ENCODE peak calls at places on chromosomes 1 and 21, in seven cellular contexts. Z, E, M, G, I, V and T are unnamed samples.
A peak's percentile ranks its signal among the peaks of the same experiment; 100 is the strongest.

GRCh38 chr21:14403681-14404318 is 20.9 kb upstream of the HSPA13 start:
- DNase-seq in Z (no peak), E (peak; percentile 49), M (no peak), G (no peak), I (no peak), V (peak; percentile 56), T (no peak)

GRCh38 chr21:25859264-25859931 is 124.6 kb downstream of the GABPA start:
- DNase-seq in Z (no peak), E (no peak), M (no peak), G (peak; percentile 33), I (no peak), V (no peak), T (no peak)

GRCh38 chr1:203406446-203407045 is 55.6 kb upstream of the FMOD start:
- DNase-seq in Z (peak; percentile 94), E (peak; percentile 40), M (no peak), G (peak; percentile 50), I (no peak), V (peak; percentile 80), T (peak; percentile 52)

GRCh38 chr1:186983327-186983726 is 154.6 kb downstream of the PLA2G4A start:
- DNase-seq in Z (no peak), E (peak; percentile 55), M (no peak), G (peak; percentile 16), I (no peak), V (no peak), T (no peak)

GRCh38 chr1:41152622-41153044 is 89.5 kb downstream of the SCMH1 start:
- DNase-seq in Z (no peak), E (peak; percentile 94), M (no peak), G (peak; percentile 35), I (no peak), V (peak; percentile 75), T (peak; percentile 49)

GRCh38 chr1:10911274-10912166 is 100.9 kb upstream of the TARDBP start:
- DNase-seq in Z (no peak), E (no peak), M (no peak), G (no peak), I (peak; percentile 50), V (peak; percentile 60), T (no peak)

GRCh38 chr1:180515857-180516388 is 13.5 kb upstream of the ACBD6 start:
- DNase-seq in Z (no peak), E (peak; percentile 85), M (peak; percentile 89), G (peak; percentile 67), I (no peak), V (peak; percentile 94), T (peak; percentile 55)

GRCh38 chr1:46205141-46205540 is 2.0 kb downstream of the LURAP1 start:
- DNase-seq in Z (no peak), E (no peak), M (no peak), G (no peak), I (no peak), V (no peak), T (no peak)

GRCh38 chr1:159141584-159142518 is 29.6 kb upstream of the CADM3 start:
- DNase-seq in Z (no peak), E (peak; percentile 56), M (peak; percentile 62), G (no peak), I (no peak), V (peak; percentile 50), T (peak; percentile 54)

GRCh38 chr1:42847111-42847580 is 733 bp downstream of the ZNF691 start:
- DNase-seq in Z (no peak), E (no peak), M (no peak), G (no peak), I (no peak), V (no peak), T (no peak)

GRCh38 chr21:38126677-38127271 is 130.0 kb upstream of the KCNJ15 start:
- DNase-seq in Z (peak; percentile 70), E (peak; percentile 67), M (peak; percentile 75), G (peak; percentile 23), I (peak; percentile 78), V (peak; percentile 76), T (peak; percentile 40)

GRCh38 chr21:31283025-31283424 is 61.0 kb downstream of the TIAM1 start:
- DNase-seq in Z (no peak), E (no peak), M (no peak), G (no peak), I (no peak), V (no peak), T (no peak)

DNA sequence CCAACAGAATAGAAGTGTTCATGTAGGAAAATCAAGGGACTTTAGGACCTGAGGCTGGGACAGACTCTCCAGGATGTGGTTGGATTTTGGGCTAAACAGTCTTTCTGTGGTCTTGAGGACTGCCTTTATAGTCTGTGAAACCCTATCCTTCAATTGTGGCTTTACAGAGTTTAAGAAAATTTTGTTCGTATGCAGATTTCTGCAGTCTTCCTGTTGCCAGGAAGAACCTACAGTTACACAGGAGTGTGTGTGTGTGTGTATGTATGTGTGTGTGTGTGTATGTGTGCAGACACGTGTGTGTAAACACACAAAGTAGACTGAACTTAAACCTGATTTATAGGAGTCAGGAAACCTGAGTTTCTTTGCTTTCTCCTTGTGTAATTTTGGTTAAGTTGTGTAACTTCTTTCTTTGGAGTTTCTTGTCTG is 22.8 kb downstream of the NEK7 start:
- DNase-seq in Z (no peak), E (no peak), M (no peak), G (no peak), I (no peak), V (no peak), T (no peak)
- H3K4me3 ChIP-seq in Z (no peak overlapping the region), E (peak overlapping the region; percentile 20), M (no peak overlapping the region), G (no peak overlapping the region), I (no peak overlapping the region), V (no peak overlapping the region), T (no peak overlapping the region)

DNA sequence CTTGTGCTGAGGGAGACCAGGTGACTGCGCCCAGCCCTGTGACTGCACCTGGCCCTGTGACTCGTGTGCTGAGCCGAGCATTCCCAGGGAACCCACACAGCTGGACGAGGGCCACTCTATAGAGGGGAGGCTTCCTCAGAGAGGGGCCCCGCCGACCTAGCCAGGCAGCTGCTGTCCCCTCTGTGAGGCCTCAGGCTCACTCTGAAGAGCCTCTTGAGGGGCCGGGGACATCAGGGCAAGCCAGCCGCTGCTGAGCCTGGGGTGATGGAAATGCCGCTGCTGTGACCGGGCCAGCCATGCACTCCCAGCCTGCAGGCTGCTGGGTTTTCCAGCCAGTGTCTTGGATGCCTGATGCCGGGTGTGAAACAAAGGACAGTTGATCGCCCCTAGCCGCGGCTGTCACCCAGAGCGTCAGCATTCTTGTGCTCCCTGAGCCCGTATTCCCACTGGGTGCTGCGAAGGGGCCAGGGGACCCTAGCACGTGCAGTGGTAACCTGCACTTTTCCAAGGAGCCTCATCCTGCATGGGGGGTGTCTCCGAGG is 17.5 kb downstream of the PFKL start:
- DNase-seq in Z (no peak), E (no peak), M (no peak), G (no peak), I (no peak), V (no peak), T (no peak)
- H3K36me3 ChIP-seq in Z (peaks cover 95% of the 10 kb centered on the region), E (no peaks in the 10 kb centered on the region), M (peaks cover 96% of the 10 kb centered on the region), G (no peaks in the 10 kb centered on the region), I (peaks cover 2% of the 10 kb centered on the region), V (no peaks in the 10 kb centered on the region), T (peaks cover 31% of the 10 kb centered on the region)

GRCh38 chr21:15406791-15407190 is 323.0 kb upstream of the USP25 start:
- DNase-seq in Z (no peak), E (no peak), M (no peak), G (peak; percentile 72), I (no peak), V (no peak), T (no peak)
- H3K9me3 ChIP-seq in Z (no peaks in the 10 kb centered on the region), E (no peaks in the 10 kb centered on the region), M (peaks cover 12% of the 10 kb centered on the region), G (no peaks in the 10 kb centered on the region), I (peaks cover 5% of the 10 kb centered on the region), V (no peaks in the 10 kb centered on the region), T (no peaks in the 10 kb centered on the region)

GRCh38 chr1:78005755-78006154 is 1.0 kb downstream of the DNAJB4 start:
- DNase-seq in Z (no peak), E (peak; percentile 91), M (no peak), G (no peak), I (no peak), V (no peak), T (peak; percentile 29)
- H3K4me3 ChIP-seq in Z (peak overlapping the region; percentile 78), E (peak overlapping the region; percentile 95), M (peak overlapping the region; percentile 38), G (peak overlapping the region; percentile 42), I (peak overlapping the region; percentile 49), V (peak overlapping the region; percentile 86), T (peak overlapping the region; percentile 76)

GRCh38 chr1:100346387-100346786 is 5.9 kb upstream of the CDC14A start:
- DNase-seq in Z (no peak), E (no peak), M (no peak), G (no peak), I (no peak), V (no peak), T (no peak)

GRCh38 chr1:100343897-100344296 is 8.4 kb upstream of the CDC14A start:
- DNase-seq in Z (no peak), E (no peak), M (no peak), G (no peak), I (no peak), V (no peak), T (no peak)

GRCh38 chr1:100342391-100342790 is 9.9 kb upstream of the CDC14A start:
- DNase-seq in Z (no peak), E (no peak), M (no peak), G (no peak), I (no peak), V (peak; percentile 64), T (no peak)

GRCh38 chr1:100347009-100347966 is 5.0 kb upstream of the CDC14A start:
- DNase-seq in Z (no peak), E (no peak), M (no peak), G (no peak), I (no peak), V (no peak), T (no peak)

DNA sequence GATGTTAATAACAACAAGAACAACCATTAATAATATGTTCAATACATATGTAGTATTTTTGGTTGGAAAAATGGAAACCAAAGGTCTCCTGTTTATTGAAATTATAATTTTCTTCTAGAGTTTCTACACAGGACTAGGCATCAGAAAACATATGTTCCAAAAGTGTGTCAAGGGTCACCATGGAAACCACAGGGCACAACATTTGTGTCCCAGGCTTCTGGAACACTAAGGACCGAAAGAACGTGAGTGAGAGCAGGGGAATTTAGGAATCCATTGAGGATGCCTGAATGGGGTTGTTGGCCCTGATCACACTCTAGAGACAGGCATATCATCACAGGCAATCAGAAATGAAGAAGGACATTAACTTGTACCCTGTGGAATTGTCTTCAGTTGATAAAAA is 7.5 kb upstream of the CDC14A start:
- DNase-seq in Z (no peak), E (no peak), M (no peak), G (no peak), I (no peak), V (no peak), T (no peak)
- H3K36me3 ChIP-seq in Z (no peaks in the 10 kb centered on the region), E (no peaks in the 10 kb centered on the region), M (no peaks in the 10 kb centered on the region), G (no peaks in the 10 kb centered on the region), I (no peaks in the 10 kb centered on the region), V (no peaks in the 10 kb centered on the region), T (no peaks in the 10 kb centered on the region)

DNA sequence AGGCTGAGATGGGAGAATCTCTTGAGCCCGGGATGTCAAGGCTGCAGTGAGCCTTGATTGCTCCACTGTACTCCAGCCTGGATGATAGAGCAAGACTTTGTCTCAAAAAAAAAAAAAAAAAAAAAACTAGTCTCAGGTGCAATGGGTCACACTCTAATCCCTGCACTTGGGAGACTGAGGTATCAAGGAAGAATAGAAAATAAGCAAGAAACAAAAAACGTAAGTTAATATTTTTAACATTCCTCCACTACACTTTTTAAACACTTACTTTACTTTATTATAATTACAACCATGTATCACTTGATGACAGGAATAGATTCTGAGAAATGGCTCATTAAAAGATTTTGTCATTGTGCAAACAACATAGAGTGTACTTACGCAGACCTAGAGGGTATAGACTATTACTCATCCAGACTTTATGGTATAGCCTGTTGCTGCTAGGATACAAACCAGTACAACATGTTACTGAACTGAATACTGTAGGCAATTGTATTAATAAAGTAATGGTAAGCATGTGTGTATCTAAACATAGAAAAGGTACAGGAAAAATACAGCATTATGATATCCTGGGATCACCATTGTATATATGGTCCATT is 1244.1 kb upstream of the ADGRL4 start:
- DNase-seq in Z (no peak), E (no peak), M (no peak), G (no peak), I (no peak), V (no peak), T (no peak)
- H3K9me3 ChIP-seq in Z (no peaks in the 10 kb centered on the region), E (no peaks in the 10 kb centered on the region), M (peaks cover 10% of the 10 kb centered on the region), G (no peaks in the 10 kb centered on the region), I (peaks cover 8% of the 10 kb centered on the region), V (peaks cover 2% of the 10 kb centered on the region), T (no peaks in the 10 kb centered on the region)